ENCODE peak calls at places on chromosome 11, in ten cellular contexts. L is AG09309, I is left ventricle myocardium inferior, B is BJ, X is dorsolateral prefrontal cortex, P is psoas muscle, O is choroid plexus epithelial cell, F is B cell, W is right lobe of liver, D is HepG2. Q is an unnamed sample.

GRCh38 chr11:102144357-102145342 is 34.4 kb downstream of the YAP1 start:
- DNase-seq in F (no peak), D (peak; percentile 60), I (peak; percentile 32), X (no peak), B (no peak), L (no peak), P (no peak), W (peak; percentile 26), O (peak; percentile 78), Q (no peak)

GRCh38 chr11:79447039-79447438 is 6.2 kb upstream of the TENM4 start:
- DNase-seq in B (no peak), I (no peak), X (no peak), D (no peak), F (no peak), L (no peak), O (no peak), P (no peak), W (no peak), Q (no peak)

GRCh38 chr11:117985953-117986887 is at the start of gene IL10RA:
- DNase-seq in I (peak; percentile 84), P (peak; percentile 81), D (peak; percentile 8), W (peak; percentile 84), F (peak; percentile 96), B (no peak), O (peak; percentile 49), L (no peak), X (peak; percentile 66), Q (peak; percentile 96)

GRCh38 chr11:72439455-72439854 is 5.1 kb upstream of the CLPB start:
- DNase-seq in D (no peak), I (no peak), F (no peak), B (no peak), X (no peak), P (no peak), W (no peak), O (peak; percentile 72), L (peak; percentile 46), Q (no peak)

GRCh38 chr11:11620966-11621880 is 582 bp downstream of the GALNT18 start:
- DNase-seq in I (peak; percentile 58), W (peak; percentile 58), B (no peak), P (peak; percentile 37), X (peak; percentile 36), L (no peak), F (peak; percentile 41), D (no peak), O (peak; percentile 7), Q (peak; percentile 45)

GRCh38 chr11:70666336-70666735 is 268.0 kb downstream of the CTTN start:
- DNase-seq in B (no peak), P (no peak), O (no peak), L (no peak), W (no peak), D (no peak), X (no peak), F (no peak), I (no peak), Q (no peak)

GRCh38 chr11:122317337-122317736 is 201.3 kb upstream of the BLID start:
- DNase-seq in I (no peak), F (no peak), P (no peak), O (peak; percentile 54), L (peak; percentile 52), X (no peak), D (no peak), B (peak; percentile 71), W (no peak), Q (no peak)

GRCh38 chr11:72716291-72716690 is 35.9 kb downstream of the ARAP1 start:
- DNase-seq in O (peak; percentile 39), W (no peak), X (no peak), L (no peak), I (no peak), F (no peak), D (no peak), B (no peak), P (no peak), Q (no peak)

GRCh38 chr11:45411221-45411946 is 125.2 kb upstream of the SYT13 start:
- DNase-seq in B (no peak), O (peak; percentile 33), W (no peak), L (no peak), D (no peak), X (no peak), F (no peak), P (no peak), I (no peak), Q (no peak)

GRCh38 chr11:71245601-71246391 is 6.6 kb downstream of the SHANK2 start:
- DNase-seq in B (no peak), P (no peak), W (no peak), I (no peak), L (no peak), O (no peak), X (no peak), F (no peak), D (no peak), Q (no peak)

GRCh38 chr11:18253222-18253621 is 4.8 kb upstream of the SAA2 start:
- DNase-seq in F (no peak), D (no peak), O (peak; percentile 10), I (no peak), X (no peak), W (no peak), B (no peak), P (no peak), L (no peak), Q (peak; percentile 0)
- TF ChIP-seq CTCF in F (no peak), D (no peak), O (peak; percentile 5), I (no peak), X (no peak), W (no peak), B (peak; percentile 2), P (no peak), L (peak; percentile 3), Q (no peak)

GRCh38 chr11:17564687-17565042 is 17.6 kb downstream of the OTOG start:
- DNase-seq in W (no peak), L (no peak), I (no peak), F (no peak), P (no peak), O (no peak), D (no peak), B (no peak), X (no peak), Q (no peak)
- TF ChIP-seq CTCF in W (no peak), L (no peak), I (no peak), F (no peak), P (no peak), O (peak; percentile 35), D (peak; percentile 28), B (peak; percentile 12), X (no peak), Q (no peak)

DNA sequence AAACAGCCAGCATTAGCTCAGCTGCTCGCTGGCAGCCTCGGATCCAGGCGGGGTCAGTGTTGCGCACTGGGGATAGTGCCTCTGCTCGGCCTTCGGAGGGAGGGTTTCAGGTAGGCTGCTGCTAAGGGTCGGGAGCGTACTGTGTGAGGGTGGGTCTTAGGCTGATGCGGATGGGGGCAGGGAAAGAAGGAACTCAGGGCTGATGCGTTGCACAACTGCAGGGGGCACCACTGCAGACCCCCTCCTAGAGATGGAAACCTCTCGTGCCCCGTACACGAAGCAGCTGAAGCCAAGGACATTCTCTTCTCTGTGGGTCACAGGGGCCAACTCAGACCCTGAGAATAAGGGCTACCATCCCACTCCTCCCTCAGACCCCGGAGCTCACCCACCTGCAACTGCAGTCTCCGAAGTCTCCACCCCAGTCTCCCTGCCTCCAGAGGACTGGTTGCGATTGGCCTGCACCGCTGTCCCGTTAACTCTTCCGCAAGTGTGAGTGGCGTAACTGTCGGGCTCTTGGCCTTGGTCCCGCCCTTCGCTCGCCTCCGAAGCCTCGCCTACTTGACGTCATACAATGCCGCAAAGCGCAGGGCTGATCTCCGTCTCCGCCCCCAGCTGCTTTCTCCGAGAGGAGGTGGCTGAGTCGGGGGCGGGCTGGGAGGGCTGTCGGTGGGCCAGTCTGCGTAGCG is at the start of gene KBTBD3:
- DNase-seq in B (peak; percentile 97), W (peak; percentile 99), D (peak; percentile 98), F (peak; percentile 84), I (peak; percentile 99), P (peak; percentile 98), X (peak; percentile 98), L (peak; percentile 97), O (peak; percentile 100), Q (peak; percentile 93)
- TF ChIP-seq CTCF in B (peak; percentile 68), W (peak; percentile 24), D (peak; percentile 75), F (peak; percentile 73), I (peak; percentile 36), P (peak; percentile 13), X (peak; percentile 23), L (peak; percentile 46), O (peak; percentile 55), Q (peak; percentile 37)

DNA sequence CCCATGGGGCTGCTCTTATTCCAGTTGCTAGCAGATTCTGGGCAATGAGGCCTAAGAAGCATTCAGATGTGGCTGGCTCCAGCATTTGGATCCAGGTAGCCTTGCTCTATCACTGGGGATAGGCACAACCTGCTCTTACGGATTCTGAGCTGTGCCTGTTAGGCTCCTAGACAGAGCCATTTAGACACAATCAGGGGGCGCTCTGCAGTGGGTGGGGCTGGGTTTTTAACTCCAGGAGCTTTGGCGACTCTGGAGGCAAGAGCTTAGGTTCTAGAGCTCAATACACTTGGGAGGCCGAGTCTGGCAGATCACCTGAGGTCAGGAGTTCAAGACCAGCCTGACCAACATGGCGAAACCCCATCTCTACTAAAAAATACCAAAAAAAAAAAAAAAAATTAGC is 32.0 kb downstream of the KCNC1 start:
- DNase-seq in L (no peak), P (no peak), I (no peak), B (no peak), X (no peak), W (no peak), O (no peak), F (no peak), D (no peak), Q (no peak)
- TF ChIP-seq CTCF in L (peak; percentile 20), P (no peak), I (no peak), B (no peak), X (no peak), W (no peak), O (peak; percentile 33), F (no peak), D (no peak), Q (no peak)

Q was measured in GM10248.